ENCODE peak calls at places on chromosome 1, in seven cellular contexts. C is RWPE1, U is NCI-H146, V is fibroblast of lung, W is fibroblast of mammary gland, T is NCI-H1105, Y is PC-3. H is an unnamed sample.

GRCh38 chr1:235093013-235093618 is 35.5 kb downstream of the TOMM20 start:
- DNase-seq in C (no peak), U (peak), V (peak), W (peak), T (no peak), Y (peak), H (no peak)

GRCh38 chr1:165703648-165704047 is 5.3 kb upstream of the ALDH9A1 start:
- DNase-seq in C (no peak), U (no peak), V (no peak), W (no peak), T (no peak), Y (peak), H (no peak)

GRCh38 chr1:96329121-96329520 is 392.5 kb upstream of the PTBP2 start:
- DNase-seq in C (no peak), U (no peak), V (peak), W (peak), T (no peak), Y (no peak), H (no peak)

GRCh38 chr1:28602536-28603439 is 10.7 kb downstream of the RAB42 start:
- DNase-seq in C (peak), U (peak), V (peak), W (peak), T (peak), Y (peak), H (no peak)

GRCh38 chr1:42429623-42430022 is 26.2 kb downstream of the ZMYND12 start:
- DNase-seq in C (no peak), U (no peak), V (no peak), W (peak), T (no peak), Y (peak), H (no peak)

GRCh38 chr1:10646347-10646861 is 150.0 kb downstream of the CASZ1 start:
- DNase-seq in C (peak), U (no peak), V (peak), W (peak), T (no peak), Y (peak), H (no peak)

GRCh38 chr1:16256478-16256877 is 19.5 kb upstream of the CPLANE2 start:
- DNase-seq in C (no peak), U (no peak), V (no peak), W (no peak), T (no peak), Y (no peak), H (no peak)

GRCh38 chr1:25760122-25760719 is 39.8 kb upstream of the SELENON start:
- DNase-seq in C (no peak), U (peak), V (no peak), W (no peak), T (no peak), Y (no peak), H (no peak)

GRCh38 chr1:168907053-168907452 is 178.0 kb upstream of the DPT start:
- DNase-seq in C (peak), U (no peak), V (no peak), W (no peak), T (no peak), Y (peak), H (peak)

GRCh38 chr1:226545806-226546596 is 2.6 kb upstream of the STUM start:
- DNase-seq in C (no peak), U (no peak), V (no peak), W (no peak), T (no peak), Y (no peak), H (no peak)

GRCh38 chr1:5955479-5955977 is 36.7 kb downstream of the NPHP4 start:
- DNase-seq in C (no peak), U (no peak), V (no peak), W (no peak), T (no peak), Y (no peak), H (no peak)

GRCh38 chr1:183822081-183822611 is 17.2 kb downstream of the RGL1 start:
- DNase-seq in C (no peak), U (no peak), V (no peak), W (peak), T (no peak), Y (peak), H (no peak)

GRCh38 chr1:7538033-7538432 is 233.1 kb upstream of the VAMP3 start:
- DNase-seq in C (no peak), U (peak), V (peak), W (peak), T (no peak), Y (peak), H (no peak)

GRCh38 chr1:222167896-222168295 is 380.0 kb downstream of the HHIPL2 start:
- DNase-seq in C (no peak), U (no peak), V (no peak), W (peak), T (no peak), Y (no peak), H (no peak)

GRCh38 chr1:234583755-234584430 is 26.1 kb downstream of the IRF2BP2 start:
- DNase-seq in C (no peak), U (no peak), V (no peak), W (no peak), T (no peak), Y (no peak), H (no peak)

GRCh38 chr1:29645586-29645985 is 409.3 kb downstream of the PTPRU start:
- DNase-seq in C (no peak), U (no peak), V (no peak), W (no peak), T (no peak), Y (no peak), H (no peak)

GRCh38 chr1:209642817-209643216 is 9.4 kb downstream of the LAMB3 start:
- DNase-seq in C (no peak), U (no peak), V (no peak), W (no peak), T (no peak), Y (no peak), H (no peak)

GRCh38 chr1:154865442-154866256 is 4.4 kb downstream of the KCNN3 start:
- DNase-seq in C (no peak), U (no peak), V (no peak), W (no peak), T (no peak), Y (no peak), H (no peak)

GRCh38 chr1:109193653-109194590 is 19.8 kb upstream of the SARS1 start:
- DNase-seq in C (peak), U (peak), V (peak), W (no peak), T (peak), Y (peak), H (no peak)

GRCh38 chr1:166166701-166167394 is at the start of gene FAM78B:
- DNase-seq in C (peak), U (peak), V (peak), W (peak), T (peak), Y (peak), H (peak)

GRCh38 chr1:111476761-111477309 is 3.1 kb downstream of the C1orf162 start:
- DNase-seq in C (no peak), U (no peak), V (no peak), W (no peak), T (no peak), Y (no peak), H (no peak)

GRCh38 chr1:213266983-213267772 is 216.1 kb downstream of the RPS6KC1 start:
- DNase-seq in C (no peak), U (no peak), V (no peak), W (no peak), T (no peak), Y (no peak), H (no peak)

GRCh38 chr1:234997201-234998173 is 131.2 kb downstream of the TOMM20 start:
- DNase-seq in C (peak), U (peak), V (peak), W (peak), T (no peak), Y (peak), H (peak)

GRCh38 chr1:97651201-97651600 is 269.6 kb downstream of the DPYD start:
- DNase-seq in C (no peak), U (no peak), V (no peak), W (no peak), T (no peak), Y (no peak), H (no peak)

GRCh38 chr1:3459051-3459908 is 4.8 kb downstream of the ARHGEF16 start:
- DNase-seq in C (no peak), U (no peak), V (no peak), W (no peak), T (no peak), Y (no peak), H (no peak)

GRCh38 chr1:154574715-154575114 is 7.1 kb downstream of the CHRNB2 start:
- DNase-seq in C (no peak), U (no peak), V (peak), W (peak), T (peak), Y (peak), H (no peak)

GRCh38 chr1:163168053-163168452 is 34.7 kb downstream of the RGS5 start:
- DNase-seq in C (peak), U (no peak), V (peak), W (peak), T (no peak), Y (peak), H (no peak)

GRCh38 chr1:195999022-195999421 is 609.2 kb downstream of the KCNT2 start:
- DNase-seq in C (no peak), U (no peak), V (peak), W (no peak), T (no peak), Y (no peak), H (no peak)

GRCh38 chr1:18154431-18155194 is 47.0 kb downstream of the IGSF21 start:
- DNase-seq in C (no peak), U (no peak), V (no peak), W (no peak), T (no peak), Y (no peak), H (no peak)

GRCh38 chr1:85464497-85465098 is 361 bp downstream of the DDAH1 start:
- DNase-seq in C (peak), U (peak), V (peak), W (peak), T (peak), Y (peak), H (peak)

GRCh38 chr1:248585266-248585665 is 10.7 kb upstream of the OR2T34 start:
- DNase-seq in C (no peak), U (no peak), V (no peak), W (peak), T (no peak), Y (peak), H (no peak)

GRCh38 chr1:1959840-1960479 is 40.9 kb upstream of the TMEM52 start:
- DNase-seq in C (peak), U (peak), V (peak), W (peak), T (peak), Y (peak), H (peak)

GRCh38 chr1:112713466-112714312 is 1.4 kb downstream of the PPM1J start:
- DNase-seq in C (no peak), U (no peak), V (no peak), W (no peak), T (no peak), Y (no peak), H (no peak)

H was measured in NCI-H774.